ENCODE peak calls at places on chromosomes 3 and 15, in five cellular contexts. M, B, X, S and H are unnamed samples.

GRCh38 chr15:57647791-57648130 is 56.1 kb downstream of the MYZAP start:
- DNase-seq in X (no peak), B (no peak), M (no peak), S (no peak), H (no peak)

GRCh38 chr3:140117111-140117526 is 182.1 kb downstream of the CLSTN2 start:
- DNase-seq in X (no peak), B (no peak), M (no peak), S (no peak), H (no peak)

GRCh38 chr15:40029979-40030893 is 8.7 kb downstream of the SRP14 start:
- DNase-seq in M (no peak), S (no peak), X (no peak), B (no peak), H (no peak)

GRCh38 chr3:15886521-15886920 is 88.7 kb upstream of the ANKRD28 start:
- DNase-seq in M (no peak), S (no peak), X (no peak), B (no peak), H (no peak)

GRCh38 chr3:12959838-12960378 is 113.3 kb downstream of the IQSEC1 start:
- DNase-seq in S (peak; percentile 79), X (no peak), M (no peak), B (no peak), H (no peak)

GRCh38 chr3:120170223-120170622 is 76.0 kb upstream of the GSK3B start:
- DNase-seq in S (no peak), B (no peak), X (no peak), M (no peak), H (no peak)

GRCh38 chr3:25572919-25573385 is 91.8 kb downstream of the TOP2B start:
- DNase-seq in B (no peak), X (no peak), S (no peak), M (no peak), H (no peak)

GRCh38 chr3:103247459-103247858 is 812.6 kb downstream of the ZPLD1 start:
- DNase-seq in M (no peak), X (no peak), B (no peak), S (no peak), H (no peak)

GRCh38 chr15:64842986-64843561 is 1.4 kb downstream of the PLEKHO2 start:
- DNase-seq in B (no peak), X (no peak), S (peak; percentile 24), M (no peak), H (no peak)

GRCh38 chr15:39869251-39869650 is 50.8 kb downstream of the GPR176 start:
- DNase-seq in M (no peak), B (no peak), S (no peak), X (no peak), H (no peak)

GRCh38 chr3:187041362-187042061 is 97.8 kb downstream of the RPL39L start:
- DNase-seq in X (peak; percentile 41), S (peak; percentile 10), B (no peak), M (no peak), H (no peak)

GRCh38 chr3:196789773-196790419 is 50.2 kb downstream of the PAK2 start:
- DNase-seq in S (no peak), M (no peak), X (no peak), B (no peak), H (no peak)

GRCh38 chr15:77107531-77108355 is 36.8 kb upstream of the TSPAN3 start:
- DNase-seq in M (peak; percentile 52), S (no peak), B (peak; percentile 24), X (no peak), H (no peak)

GRCh38 chr3:17546500-17546899 is 195.9 kb downstream of the TBC1D5 start:
- DNase-seq in B (no peak), M (no peak), X (no peak), S (no peak), H (no peak)